ENCODE peak calls at places on chromosomes 3 and 15, in seven cellular contexts. T is PC-9, A is AG09319, C is cardiac muscle cell, X is left ventricle myocardium inferior, E is psoas muscle, F is WTC11. Q is an unnamed sample.
A peak's percentile ranks its signal among the peaks of the same experiment; 100 is the strongest.

GRCh38 chr15:82873000-82873680 is 63.7 kb downstream of the WHAMM start:
- DNase-seq in A (no peak), C (no peak), F (no peak), X (peak; percentile 42), T (no peak), E (no peak), Q (no peak)

GRCh38 chr15:63970723-63971426 is 75.4 kb downstream of the DAPK2 start:
- DNase-seq in F (no peak), C (no peak), X (no peak), T (no peak), A (no peak), E (no peak), Q (no peak)

GRCh38 chr15:78060232-78060631 is 17.3 kb downstream of the TBC1D2B start:
- DNase-seq in T (no peak), X (no peak), E (no peak), F (no peak), C (no peak), A (no peak), Q (no peak)

GRCh38 chr3:59654120-59654952 is 604.5 kb upstream of the CFAP20DC start:
- DNase-seq in X (peak; percentile 29), F (no peak), T (peak; percentile 54), E (peak; percentile 47), A (no peak), C (peak; percentile 5), Q (no peak)

GRCh38 chr15:66163553-66163952 is 90.0 kb downstream of the MEGF11 start:
- DNase-seq in E (no peak), A (no peak), X (no peak), F (no peak), T (no peak), C (no peak), Q (no peak)

GRCh38 chr15:88476635-88477038 is 9.1 kb downstream of the MRPS11 start:
- DNase-seq in X (no peak), T (no peak), E (no peak), A (no peak), C (peak; percentile 74), F (peak; percentile 38), Q (peak; percentile 32)

GRCh38 chr15:40104865-40105516 is 3.7 kb downstream of the BMF start:
- DNase-seq in F (peak; percentile 97), A (peak; percentile 57), T (peak; percentile 65), E (peak; percentile 92), X (peak; percentile 93), C (peak; percentile 93), Q (peak; percentile 94)

GRCh38 chr3:196193738-196194541 is 17.3 kb downstream of the ZDHHC19 start:
- DNase-seq in E (peak; percentile 39), A (no peak), F (no peak), T (peak; percentile 62), C (no peak), X (peak; percentile 78), Q (no peak)

GRCh38 chr15:91609231-91609630 is 244.3 kb upstream of the SLCO3A1 start:
- DNase-seq in E (no peak), X (no peak), A (no peak), C (no peak), F (no peak), T (no peak), Q (no peak)

GRCh38 chr3:25558796-25559195 is 105.9 kb downstream of the TOP2B start:
- DNase-seq in X (no peak), T (no peak), F (no peak), A (no peak), C (no peak), E (no peak), Q (no peak)

GRCh38 chr3:184789314-184789998 is 22.5 kb upstream of the VPS8 start:
- DNase-seq in T (no peak), E (no peak), X (no peak), C (no peak), A (no peak), F (no peak), Q (no peak)

GRCh38 chr3:13479332-13479581 is 849 bp upstream of the HDAC11 start:
- DNase-seq in F (no peak), E (peak; percentile 56), A (no peak), X (peak; percentile 52), C (no peak), T (no peak), Q (no peak)

GRCh38 chr3:143536817-143537535 is 311.3 kb downstream of the SLC9A9 start:
- DNase-seq in C (peak; percentile 92), X (peak; percentile 39), T (no peak), E (peak; percentile 24), A (peak; percentile 49), F (no peak), Q (no peak)

GRCh38 chr15:39748276-39748675 is 34.4 kb downstream of the FSIP1 start:
- DNase-seq in F (no peak), E (no peak), X (no peak), T (peak; percentile 63), A (no peak), C (peak; percentile 71), Q (no peak)

GRCh38 chr3:148962513-148962912 is 28.8 kb upstream of the GYG1 start:
- DNase-seq in A (peak; percentile 20), T (peak; percentile 73), C (peak; percentile 93), F (peak; percentile 66), E (peak; percentile 25), X (no peak), Q (peak; percentile 31)

GRCh38 chr3:134427400-134428111 is 53.3 kb upstream of the AMOTL2 start:
- DNase-seq in E (peak; percentile 85), A (peak; percentile 88), F (no peak), T (peak; percentile 98), X (no peak), C (peak; percentile 95), Q (no peak)

GRCh38 chr3:127209840-127210653 is 17.1 kb downstream of the PRR23E start:
- DNase-seq in E (no peak), T (no peak), F (no peak), X (no peak), A (no peak), C (no peak), Q (no peak)

GRCh38 chr3:111733154-111733553 is 125.9 kb upstream of the PHLDB2 start:
- DNase-seq in C (no peak), F (no peak), X (no peak), T (no peak), E (no peak), A (no peak), Q (no peak)

GRCh38 chr3:129522953-129523352 is 5.5 kb upstream of the RHO start:
- DNase-seq in A (no peak), E (no peak), T (no peak), X (no peak), C (no peak), F (no peak), Q (no peak)

GRCh38 chr3:14377838-14378169 is 24.6 kb upstream of the SLC6A6 start:
- DNase-seq in T (peak; percentile 41), A (no peak), C (no peak), E (no peak), F (no peak), X (no peak), Q (no peak)

GRCh38 chr15:95470529-95470928 is 860.0 kb upstream of the NR2F2 start:
- DNase-seq in A (no peak), E (no peak), X (no peak), F (no peak), T (no peak), C (peak; percentile 32), Q (no peak)

GRCh38 chr15:88465633-88466219 is 1.5 kb downstream of the MRPL46 start:
- DNase-seq in C (peak; percentile 48), A (no peak), F (no peak), T (peak; percentile 83), E (peak; percentile 53), X (no peak), Q (no peak)

GRCh38 chr15:83278191-83278590 is 6.3 kb downstream of the BNC1 start:
- DNase-seq in F (no peak), E (no peak), T (peak; percentile 54), C (peak; percentile 55), A (no peak), X (no peak), Q (no peak)

GRCh38 chr3:141279074-141279945 is 47.7 kb downstream of the PXYLP1 start:
- DNase-seq in X (no peak), A (no peak), E (no peak), C (peak; percentile 39), T (no peak), F (no peak), Q (no peak)

GRCh38 chr3:153244961-153245360 is 82.9 kb downstream of the RAP2B start:
- DNase-seq in C (peak; percentile 45), T (no peak), A (no peak), X (no peak), E (no peak), F (no peak), Q (no peak)

GRCh38 chr3:52052831-52053306 is 3.5 kb downstream of the DUSP7 start:
- DNase-seq in E (peak; percentile 85), X (peak; percentile 92), A (peak; percentile 51), T (peak; percentile 4), F (peak; percentile 77), C (peak; percentile 85), Q (peak; percentile 74)
- TF ChIP-seq CTCF in E (peak; percentile 50), X (peak; percentile 67), A (peak; percentile 60), T (no peak), F (no peak), C (peak; percentile 60), Q (no peak)

GRCh38 chr15:51284871-51285270 is 53.5 kb downstream of the CYP19A1 start:
- DNase-seq in E (no peak), F (no peak), C (no peak), A (no peak), X (no peak), T (no peak), Q (no peak)

GRCh38 chr15:51283026-51283425 is 55.4 kb downstream of the CYP19A1 start:
- DNase-seq in E (no peak), F (no peak), X (no peak), C (no peak), A (no peak), T (no peak), Q (no peak)

GRCh38 chr15:51288143-51289065 is 50.0 kb downstream of the CYP19A1 start:
- DNase-seq in F (no peak), E (no peak), C (peak; percentile 51), T (no peak), A (no peak), X (no peak), Q (no peak)

GRCh38 chr15:51289290-51289689 is 49.1 kb downstream of the CYP19A1 start:
- DNase-seq in C (no peak), A (no peak), E (no peak), F (no peak), X (no peak), T (no peak), Q (no peak)

DNA sequence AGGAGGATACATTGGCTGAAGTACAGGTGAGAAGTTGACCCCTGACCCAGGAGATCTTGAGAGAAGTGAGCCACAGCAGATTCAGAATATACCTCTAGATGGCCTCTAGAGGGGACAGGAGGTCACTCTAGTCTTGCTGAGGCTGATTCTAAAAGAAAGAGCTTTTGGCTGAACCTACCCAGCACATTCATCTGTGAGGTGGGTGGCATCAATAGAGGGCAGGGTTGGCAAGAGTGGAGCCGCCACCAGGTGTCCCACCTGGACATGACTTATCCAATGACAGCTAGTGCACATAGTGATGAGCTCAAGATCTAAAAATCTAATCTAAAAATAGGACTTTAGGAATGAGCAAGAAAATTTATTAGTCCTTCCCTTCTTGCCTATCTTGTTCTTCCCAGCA is 51.6 kb downstream of the CYP19A1 start:
- DNase-seq in A (no peak), E (no peak), F (no peak), T (no peak), C (no peak), X (no peak), Q (no peak)
- TF ChIP-seq CTCF in A (no peak), E (no peak), F (no peak), T (no peak), C (no peak), X (peak; percentile 52), Q (no peak)

GRCh38 chr3:167837430-167837829 is 101.9 kb downstream of the SERPINI1 start:
- DNase-seq in E (no peak), X (no peak), A (no peak), C (no peak), F (no peak), T (no peak), Q (no peak)
- TF ChIP-seq CTCF in E (peak; percentile 33), X (peak; percentile 57), A (peak; percentile 20), C (no peak), F (no peak), T (peak; percentile 47), Q (no peak)

GRCh38 chr3:157300091-157300490 is 136.6 kb upstream of the PTX3 start:
- DNase-seq in C (peak; percentile 76), E (no peak), F (no peak), A (no peak), X (no peak), T (no peak), Q (no peak)
- TF ChIP-seq CTCF in C (no peak), E (no peak), F (no peak), A (no peak), X (no peak), T (no peak), Q (no peak)

Q was measured in endothelial cell.